ENCODE peak calls at places on chromosomes 7 and 10, in five cellular contexts. S is fibroblast of lung, B is lower leg skin, Z is body of pancreas, F is BJ. Y is an unnamed sample.

GRCh38 chr10:26232174-26232573 is 15.6 kb downstream of the GAD2 start:
- DNase-seq in Z (no peak), F (no peak), S (no peak), B (no peak), Y (no peak)

GRCh38 chr10:74919671-74920070 is 93.3 kb downstream of the KAT6B start:
- DNase-seq in F (no peak), B (no peak), Z (no peak), S (no peak), Y (no peak)

GRCh38 chr10:92920866-92921265 is 72.5 kb downstream of the EXOC6 start:
- DNase-seq in F (no peak), B (no peak), S (no peak), Z (no peak), Y (no peak)

GRCh38 chr7:131896189-131896855 is 339.9 kb upstream of the PODXL start:
- DNase-seq in B (no peak), S (no peak), F (no peak), Z (no peak), Y (no peak)

GRCh38 chr7:11701829-11702560 is 130.0 kb downstream of the THSD7A start:
- DNase-seq in S (no peak), Z (no peak), F (no peak), B (no peak), Y (no peak)

GRCh38 chr7:127189074-127189473 is 63.7 kb downstream of the GRM8 start:
- DNase-seq in S (no peak), Z (no peak), B (no peak), F (no peak), Y (no peak)

GRCh38 chr10:86301971-86302370 is 64.6 kb downstream of the GRID1 start:
- DNase-seq in Z (no peak), B (no peak), S (no peak), F (no peak), Y (no peak)

GRCh38 chr7:151896486-151896885 is 19.6 kb upstream of the PRKAG2 start:
- DNase-seq in S (no peak), B (no peak), F (no peak), Z (no peak), Y (no peak)

GRCh38 chr7:101591504-101591903 is 37.6 kb downstream of the MYL10 start:
- DNase-seq in Z (no peak), F (no peak), S (no peak), B (no peak), Y (no peak)

GRCh38 chr10:120963053-120963533 is 111.9 kb downstream of the WDR11 start:
- DNase-seq in S (no peak), F (no peak), B (no peak), Z (no peak), Y (no peak)

GRCh38 chr7:157097056-157097329 is 41.7 kb upstream of the UBE3C start:
- DNase-seq in F (no peak), B (no peak), S (no peak), Z (no peak), Y (no peak)

GRCh38 chr10:100229819-100230422 is 525 bp upstream of the CHUK start:
- DNase-seq in Z (peak), B (no peak), S (no peak), F (no peak), Y (no peak)

GRCh38 chr10:89670926-89671325 is 25.9 kb upstream of the PANK1 start:
- DNase-seq in Z (no peak), S (no peak), B (no peak), F (no peak), Y (no peak)

GRCh38 chr10:130713105-130713504 is 576.9 kb downstream of the GLRX3 start:
- DNase-seq in F (no peak), S (no peak), B (no peak), Z (no peak), Y (no peak)

GRCh38 chr7:2471022-2471329 is 5.2 kb downstream of the GRIFIN start:
- DNase-seq in Z (no peak), S (peak), B (no peak), F (no peak), Y (no peak)

GRCh38 chr10:59993931-59994330 is 87.6 kb upstream of the CCDC6 start:
- DNase-seq in Z (no peak), S (no peak), B (no peak), F (no peak), Y (no peak)

GRCh38 chr7:55500117-55500516 is 72.2 kb downstream of the VOPP1 start:
- DNase-seq in F (no peak), S (no peak), Z (no peak), B (no peak), Y (no peak)

GRCh38 chr10:26436848-26437247 is 1.3 kb upstream of the APBB1IP start:
- DNase-seq in S (no peak), B (no peak), F (no peak), Z (no peak), Y (no peak)

DNA sequence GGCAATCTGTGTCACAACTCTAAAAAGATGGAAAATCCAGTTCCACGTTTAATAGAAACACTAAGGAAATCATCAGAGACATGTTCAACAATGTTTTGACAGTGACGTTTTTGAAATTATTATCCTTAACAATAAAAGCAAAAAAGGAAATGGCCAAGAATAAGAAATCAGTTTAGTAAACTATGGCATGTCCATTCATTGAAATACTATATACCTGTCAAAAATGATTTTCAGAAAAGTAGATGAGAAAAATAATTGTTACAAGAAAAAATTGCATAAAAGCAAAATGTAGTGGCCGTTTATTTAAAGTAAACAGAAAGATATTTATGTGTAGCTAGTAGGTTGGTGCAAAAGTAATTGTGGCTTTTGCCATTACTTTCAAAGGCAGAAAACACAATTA is 345.4 kb upstream of the NPSR1 start:
- DNase-seq in Z (no peak), B (no peak), F (no peak), S (no peak), Y (no peak)
- H3K4me3 ChIP-seq in Z (no peak), B (no peak), F (no peak), S (no peak), Y (no peak)

DNA sequence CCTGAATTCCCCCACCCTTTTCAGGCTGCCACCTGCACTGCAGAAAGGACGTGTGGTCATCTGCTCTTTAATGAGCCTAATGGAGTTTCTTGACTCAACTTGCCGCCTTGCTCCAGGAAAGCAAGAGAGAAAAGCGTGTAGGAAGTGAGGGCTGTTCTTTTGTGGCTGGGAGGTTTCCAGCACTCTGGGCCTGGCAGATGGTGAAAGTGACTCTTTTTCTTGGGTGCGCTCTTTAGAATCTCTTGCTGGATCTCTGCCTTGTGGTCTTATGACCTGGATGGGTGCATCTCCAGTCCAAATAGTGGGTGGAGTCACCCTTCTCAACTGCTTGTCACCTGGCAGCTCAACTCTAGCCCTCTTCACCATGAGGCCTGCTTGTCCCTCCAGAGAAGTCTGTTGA is 244.0 kb downstream of the SORCS1 start:
- DNase-seq in S (no peak), Z (no peak), B (no peak), F (no peak), Y (no peak)
- TF ChIP-seq CTCF in S (no peak), Z (no peak), B (no peak), F (no peak), Y (no peak)

DNA sequence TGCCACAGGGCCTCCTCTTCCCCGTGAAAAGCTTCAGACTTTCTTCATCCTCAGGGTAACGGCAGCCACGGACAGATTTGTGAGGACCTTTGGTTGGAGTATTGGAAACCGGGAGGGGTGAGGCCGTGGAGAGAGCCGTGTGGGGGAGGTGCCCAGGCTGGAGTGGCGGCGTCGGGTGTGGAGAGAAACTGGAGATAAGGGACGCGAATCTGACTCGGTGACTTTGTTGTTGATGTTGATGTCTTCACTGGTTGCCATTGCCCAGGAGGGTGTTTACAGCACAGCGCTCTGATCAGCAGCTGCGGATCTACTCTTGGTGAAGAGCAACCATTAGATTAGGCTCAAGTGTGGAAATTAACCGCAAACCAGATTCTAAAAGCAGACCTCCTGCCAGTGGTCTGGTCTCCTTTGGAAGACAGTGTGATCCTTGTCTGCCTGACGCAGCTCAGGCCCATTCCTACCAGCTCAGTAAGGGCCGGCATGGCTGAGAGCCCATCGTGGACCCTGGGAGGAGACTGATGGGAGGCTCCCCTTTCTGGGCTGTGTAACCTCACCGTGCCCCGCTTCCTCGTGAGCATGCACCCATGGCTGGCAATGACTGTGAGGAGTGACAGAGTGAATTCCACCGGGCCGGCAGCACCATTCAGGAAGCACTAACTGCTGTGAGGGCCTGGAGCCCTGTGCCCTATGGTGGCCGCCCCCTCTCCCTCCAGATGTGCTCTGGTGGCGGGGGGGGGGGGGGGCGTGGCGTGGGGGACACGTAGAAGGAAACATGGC is 90.3 kb downstream of the INPP5A start:
- DNase-seq in F (peak), B (no peak), Z (no peak), S (peak), Y (peak)
- H3K4me3 ChIP-seq in F (peak), B (no peak), Z (no peak), S (no peak), Y (no peak)

DNA sequence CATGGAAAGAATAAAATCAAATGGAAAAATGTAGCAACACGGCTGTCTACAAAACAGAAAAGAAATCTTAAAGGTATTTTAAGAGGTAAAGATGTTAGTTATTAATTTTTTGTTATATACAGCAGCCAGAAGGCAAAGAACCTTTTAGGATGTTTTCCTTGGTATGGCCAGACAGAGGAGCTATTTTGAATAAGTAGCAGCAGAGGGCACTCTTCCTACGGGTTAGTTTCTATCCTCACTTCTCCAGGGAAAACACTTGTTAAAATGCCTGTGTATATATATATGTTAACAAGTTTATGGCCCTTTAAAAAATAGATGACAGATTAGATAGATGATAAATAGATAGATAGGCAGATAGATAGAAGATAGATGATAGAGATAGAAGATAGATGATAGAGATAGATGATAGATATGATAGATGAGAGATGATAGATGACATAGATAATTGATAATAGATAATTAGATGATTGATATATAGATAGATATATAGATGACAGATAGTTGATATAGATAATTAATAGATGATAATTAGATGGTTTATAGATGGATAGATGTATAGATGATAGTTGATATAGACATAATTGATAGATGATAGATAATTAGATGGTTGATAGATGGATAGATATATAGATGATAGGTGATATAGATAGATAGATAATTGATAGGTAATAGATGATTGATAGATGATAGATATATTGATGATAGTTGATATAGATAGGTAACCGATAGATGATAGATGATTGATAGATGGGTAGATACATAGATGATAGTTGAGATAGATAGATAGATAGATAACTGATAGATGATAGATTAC is 57.8 kb upstream of the WIPF3 start:
- DNase-seq in B (no peak), Z (no peak), S (peak), F (no peak), Y (no peak)
- TF ChIP-seq CTCF in B (no peak), Z (peak), S (peak), F (peak), Y (peak)

DNA sequence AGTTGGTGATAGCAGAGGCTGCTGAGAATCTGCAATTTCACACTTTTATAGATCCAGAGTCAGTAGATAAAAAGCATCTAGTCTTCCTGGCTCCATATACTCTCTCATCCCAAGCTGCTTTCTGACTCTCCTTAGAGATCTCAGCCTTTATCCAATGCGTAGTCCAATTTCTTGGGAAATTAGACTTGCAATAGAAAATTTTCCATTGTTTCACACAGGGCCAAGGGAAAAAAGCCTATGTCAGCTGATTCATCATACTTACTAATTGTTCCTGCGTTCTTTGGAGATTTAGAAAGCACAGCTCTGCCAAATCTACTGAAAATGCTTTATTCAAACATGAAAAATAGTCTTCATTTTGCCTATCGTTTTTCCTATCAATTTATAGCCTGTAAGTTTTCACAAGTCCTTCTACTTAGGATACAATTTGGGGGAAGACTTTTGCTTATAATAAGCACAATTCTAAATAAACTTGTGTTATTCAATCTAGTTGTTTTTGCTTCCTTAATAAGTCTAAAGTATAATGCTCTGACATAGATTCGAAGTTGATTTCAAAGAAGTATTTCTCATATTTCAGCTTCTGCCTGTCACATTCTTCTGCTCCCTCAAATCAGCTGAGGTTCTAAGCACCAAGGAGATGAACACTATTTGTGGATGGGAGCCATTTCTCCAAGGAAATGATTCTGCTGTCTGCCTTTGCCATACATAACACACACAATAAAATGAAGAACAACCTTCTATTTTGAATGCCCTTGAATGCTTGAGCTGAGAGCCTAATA is 165.4 kb downstream of the ADAM12 start:
- DNase-seq in F (no peak), Z (no peak), S (no peak), B (no peak), Y (no peak)
- H3K4me3 ChIP-seq in F (no peak), Z (no peak), S (no peak), B (no peak), Y (no peak)